ENCODE peak calls at places on chromosome 7, in four cellular contexts. One of them, this sample, is unnamed.

GRCh38 chr7:140512317-140513000 is 33.2 kb upstream of the MKRN1 start:
- DNase-seq in A549: peak; percentile 66
- DNase-seq in Peyer's patch: peak; percentile 94
- DNase-seq in RWPE1: no peak
- DNase-seq in this sample: no peak

GRCh38 chr7:51279391-51280023 is 37.1 kb downstream of the COBL start:
- DNase-seq in A549: no peak
- DNase-seq in Peyer's patch: no peak
- DNase-seq in RWPE1: no peak
- DNase-seq in this sample: no peak

GRCh38 chr7:35991511-35992232 is 161.4 kb upstream of the EEPD1 start:
- DNase-seq in A549: no peak
- DNase-seq in Peyer's patch: no peak
- DNase-seq in RWPE1: no peak
- DNase-seq in this sample: no peak

GRCh38 chr7:37732880-37733279 is 49.3 kb downstream of the GPR141 start:
- DNase-seq in A549: no peak
- DNase-seq in Peyer's patch: no peak
- DNase-seq in RWPE1: peak; percentile 13
- DNase-seq in this sample: no peak

GRCh38 chr7:3063016-3063753 is 19.5 kb upstream of the CARD11 start:
- DNase-seq in A549: no peak
- DNase-seq in Peyer's patch: peak; percentile 65
- DNase-seq in RWPE1: no peak
- DNase-seq in this sample: no peak

GRCh38 chr7:14751461-14751860 is 151.1 kb downstream of the DGKB start:
- DNase-seq in A549: no peak
- DNase-seq in Peyer's patch: no peak
- DNase-seq in RWPE1: no peak
- DNase-seq in this sample: no peak

GRCh38 chr7:77917500-77918262 is 119.1 kb downstream of the PHTF2 start:
- DNase-seq in A549: no peak
- DNase-seq in Peyer's patch: no peak
- DNase-seq in RWPE1: no peak
- DNase-seq in this sample: no peak

GRCh38 chr7:918118-918425 is 36.4 kb downstream of the ADAP1 start:
- DNase-seq in A549: no peak
- DNase-seq in Peyer's patch: no peak
- DNase-seq in RWPE1: no peak
- DNase-seq in this sample: no peak

GRCh38 chr7:134245253-134245652 is 71.5 kb downstream of the SLC35B4 start:
- DNase-seq in A549: no peak
- DNase-seq in Peyer's patch: no peak
- DNase-seq in RWPE1: no peak
- DNase-seq in this sample: no peak

GRCh38 chr7:156055206-156055822 is 243.1 kb upstream of the SHH start:
- DNase-seq in A549: peak; percentile 25
- DNase-seq in Peyer's patch: peak; percentile 27
- DNase-seq in RWPE1: no peak
- DNase-seq in this sample: no peak

GRCh38 chr7:21971780-21972396 is 26.2 kb upstream of the CDCA7L start:
- DNase-seq in A549: no peak
- DNase-seq in Peyer's patch: no peak
- DNase-seq in RWPE1: no peak
- DNase-seq in this sample: no peak

GRCh38 chr7:992742-993607 is 10.0 kb downstream of the CYP2W1 start:
- DNase-seq in A549: peak; percentile 97
- DNase-seq in Peyer's patch: peak; percentile 97
- DNase-seq in RWPE1: peak; percentile 85
- DNase-seq in this sample: peak; percentile 99

GRCh38 chr7:134690016-134690415 is 43.4 kb downstream of the BPGM start:
- DNase-seq in A549: peak; percentile 40
- DNase-seq in Peyer's patch: no peak
- DNase-seq in RWPE1: no peak
- DNase-seq in this sample: no peak

GRCh38 chr7:23234569-23235296 is 11.8 kb upstream of the GPNMB start:
- DNase-seq in A549: no peak
- DNase-seq in Peyer's patch: no peak
- DNase-seq in RWPE1: no peak
- DNase-seq in this sample: no peak

DNA sequence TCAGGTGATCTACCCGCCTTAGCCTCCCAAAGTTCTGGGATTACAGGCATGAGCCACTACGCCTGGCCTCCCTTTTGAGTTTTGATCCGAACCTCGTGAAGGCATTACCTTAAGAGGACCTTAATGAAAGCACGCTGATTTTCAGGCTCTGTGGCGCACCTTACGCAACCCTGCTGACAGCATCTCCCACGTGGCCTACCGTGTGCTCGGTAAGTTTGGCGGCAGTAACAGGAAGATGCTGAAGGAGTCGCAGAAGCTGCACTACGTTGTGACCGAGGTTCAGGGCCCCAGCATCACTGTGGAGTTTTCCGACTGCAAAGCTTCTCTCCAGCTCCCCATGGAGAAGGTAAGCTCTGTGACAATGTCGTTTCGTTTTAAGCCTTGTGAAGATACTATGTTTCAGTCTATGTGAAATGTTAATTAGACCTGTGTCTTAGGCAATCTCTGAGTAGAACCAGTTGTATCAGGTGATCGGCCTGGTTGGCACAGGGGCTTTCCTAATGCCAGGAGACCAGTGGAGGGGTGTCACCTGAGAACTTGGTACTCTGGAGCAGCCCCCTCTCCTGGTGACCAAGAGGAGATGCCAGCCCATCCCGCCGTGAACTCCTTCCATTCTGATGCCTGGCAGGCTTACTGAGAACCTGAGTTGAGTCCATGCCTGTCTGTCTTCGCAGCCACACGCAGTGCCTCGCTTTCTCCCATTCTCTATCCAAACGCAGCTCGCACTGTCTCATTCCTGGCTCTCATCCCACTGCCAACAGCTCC is 43.5 kb downstream of the TRRAP start:
- DNase-seq in A549: peak; percentile 26
- DNase-seq in Peyer's patch: no peak
- DNase-seq in RWPE1: no peak
- DNase-seq in this sample: no peak
- TF ChIP-seq CTCF in A549: no peak
- TF ChIP-seq CTCF in Peyer's patch: no peak
- TF ChIP-seq CTCF in RWPE1: no peak
- TF ChIP-seq CTCF in this sample: no peak

DNA sequence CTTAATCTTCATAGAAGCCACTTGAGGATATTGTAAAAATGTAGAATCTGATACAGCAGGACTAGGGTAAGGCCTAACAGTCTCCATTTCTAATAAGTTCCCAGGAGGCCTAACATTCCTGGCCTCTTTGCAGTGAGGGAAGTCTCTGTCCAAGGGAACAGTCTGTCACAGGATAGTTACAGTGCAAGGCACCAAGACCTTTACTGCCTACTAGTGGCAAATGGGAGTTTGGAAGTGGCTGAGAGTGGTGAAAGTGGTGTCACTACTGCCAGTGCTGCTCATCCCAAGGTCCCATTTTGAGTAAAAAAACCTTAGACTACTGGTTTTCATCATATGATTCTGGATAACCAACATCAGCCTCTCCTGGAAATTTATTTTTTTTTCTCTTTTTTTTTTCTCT is 619.5 kb upstream of the SEMA3D start:
- DNase-seq in A549: peak; percentile 13
- DNase-seq in Peyer's patch: no peak
- DNase-seq in RWPE1: no peak
- DNase-seq in this sample: no peak
- TF ChIP-seq CTCF in A549: no peak
- TF ChIP-seq CTCF in Peyer's patch: no peak
- TF ChIP-seq CTCF in RWPE1: no peak
- TF ChIP-seq CTCF in this sample: no peak

DNA sequence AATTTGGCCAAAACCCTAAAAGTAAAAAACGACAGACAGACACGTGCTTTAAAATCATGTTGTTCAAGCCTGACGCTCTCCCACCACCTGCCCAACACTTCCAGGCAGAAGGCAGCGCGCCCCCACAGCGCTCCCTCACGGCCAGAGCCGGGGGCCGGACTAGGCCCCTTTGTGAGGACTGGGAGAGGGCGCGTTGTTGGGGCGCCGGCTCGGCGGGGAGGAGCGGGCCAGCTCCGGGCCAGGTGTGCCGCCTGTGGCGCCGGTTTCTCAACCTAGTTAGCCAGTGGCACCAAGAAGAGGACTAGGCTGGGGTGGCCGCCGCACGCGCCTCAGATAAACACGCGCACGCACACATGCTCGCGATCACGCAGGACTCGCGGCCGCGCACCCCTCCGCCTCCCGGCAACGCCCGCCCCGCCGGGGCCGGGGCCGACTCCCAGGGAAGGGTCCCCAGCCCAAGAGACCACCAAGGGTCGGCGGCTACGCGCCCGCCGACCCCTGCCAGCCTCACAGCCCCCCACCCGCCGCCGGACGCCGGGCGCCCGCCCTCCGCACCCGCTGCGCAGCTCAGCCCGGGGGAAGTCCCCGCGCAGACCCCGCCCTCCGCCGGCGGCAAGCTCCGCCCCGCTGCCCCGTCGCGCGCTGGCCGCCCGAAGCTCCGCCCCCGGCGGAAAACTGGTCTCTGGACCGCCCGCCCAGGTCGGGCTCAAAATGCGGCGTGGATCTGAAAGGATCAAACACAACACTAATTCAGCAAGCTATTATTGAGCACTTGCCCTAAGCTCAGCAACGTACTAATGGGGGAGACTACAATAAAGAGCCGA is at the start of gene IMMP2L:
- DNase-seq in A549: peak; percentile 85
- DNase-seq in Peyer's patch: peak; percentile 94
- DNase-seq in RWPE1: peak; percentile 85
- DNase-seq in this sample: peak; percentile 91
- TF ChIP-seq CTCF in A549: peak; percentile 66
- TF ChIP-seq CTCF in Peyer's patch: no peak
- TF ChIP-seq CTCF in RWPE1: peak; percentile 48
- TF ChIP-seq CTCF in this sample: peak; percentile 51

GRCh38 chr7:116464375-116464774 is 35.2 kb upstream of the CAV2 start:
- DNase-seq in A549: peak; percentile 61
- DNase-seq in Peyer's patch: no peak
- DNase-seq in RWPE1: no peak
- DNase-seq in this sample: no peak

GRCh38 chr7:116465125-116465524 is 34.4 kb upstream of the CAV2 start:
- DNase-seq in A549: peak; percentile 74
- DNase-seq in Peyer's patch: no peak
- DNase-seq in RWPE1: no peak
- DNase-seq in this sample: no peak

GRCh38 chr7:116463956-116464355 is 35.6 kb upstream of the CAV2 start:
- DNase-seq in A549: no peak
- DNase-seq in Peyer's patch: no peak
- DNase-seq in RWPE1: no peak
- DNase-seq in this sample: no peak

DNA sequence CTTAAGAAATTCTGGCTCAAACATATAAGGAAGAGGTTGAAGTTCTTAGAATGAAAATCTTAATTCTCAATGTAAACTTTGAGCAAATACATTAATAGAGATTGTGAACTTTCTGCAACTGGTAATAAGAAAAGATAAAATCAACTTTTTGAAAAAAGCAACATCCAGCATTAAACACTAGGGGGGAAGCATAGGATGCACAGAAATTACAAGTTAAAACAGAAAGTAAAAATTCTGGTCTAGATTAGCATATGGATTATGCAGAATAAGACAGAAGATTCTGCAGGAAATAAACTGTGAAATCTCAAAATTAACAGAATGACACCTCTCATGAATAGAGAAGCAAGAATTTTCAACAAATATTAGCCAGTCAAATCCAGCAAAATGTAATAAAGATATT is 38.0 kb upstream of the CAV2 start:
- DNase-seq in A549: no peak
- DNase-seq in Peyer's patch: no peak
- DNase-seq in RWPE1: no peak
- DNase-seq in this sample: no peak
- TF ChIP-seq CTCF in A549: no peak
- TF ChIP-seq CTCF in Peyer's patch: peak; percentile 5
- TF ChIP-seq CTCF in RWPE1: peak; percentile 30
- TF ChIP-seq CTCF in this sample: peak; percentile 44

DNA sequence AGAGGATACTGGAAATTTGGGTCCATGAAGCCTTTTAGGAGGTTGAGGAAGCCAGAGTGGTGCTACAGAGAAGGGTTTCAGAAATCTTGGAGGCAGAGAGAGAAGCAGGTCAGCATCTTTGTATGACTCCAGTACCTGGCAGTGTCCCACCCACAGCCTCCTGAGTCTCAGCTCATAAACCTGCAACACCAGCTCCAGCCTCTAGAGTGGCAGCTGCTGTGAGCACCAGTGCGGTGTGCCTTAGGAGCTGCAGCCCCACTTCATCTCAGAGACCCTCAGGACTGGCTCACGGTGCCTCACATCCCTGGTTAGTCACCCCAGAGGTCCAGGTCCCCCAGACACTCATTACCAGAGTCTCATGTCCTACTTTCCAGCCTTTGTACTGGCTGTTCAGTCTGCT is 84.8 kb upstream of the PRKAR2B start:
- DNase-seq in A549: no peak
- DNase-seq in Peyer's patch: no peak
- DNase-seq in RWPE1: no peak
- DNase-seq in this sample: no peak
- TF ChIP-seq CTCF in A549: no peak
- TF ChIP-seq CTCF in Peyer's patch: no peak
- TF ChIP-seq CTCF in RWPE1: no peak
- TF ChIP-seq CTCF in this sample: peak; percentile 50

GRCh38 chr7:25093268-25093802 is 31.7 kb downstream of the CYCS start:
- DNase-seq in A549: peak; percentile 90
- DNase-seq in Peyer's patch: peak; percentile 90
- DNase-seq in RWPE1: peak; percentile 77
- DNase-seq in this sample: peak; percentile 77
- TF ChIP-seq CTCF in A549: peak; percentile 86
- TF ChIP-seq CTCF in Peyer's patch: peak; percentile 59
- TF ChIP-seq CTCF in RWPE1: peak; percentile 89
- TF ChIP-seq CTCF in this sample: peak; percentile 83

DNA sequence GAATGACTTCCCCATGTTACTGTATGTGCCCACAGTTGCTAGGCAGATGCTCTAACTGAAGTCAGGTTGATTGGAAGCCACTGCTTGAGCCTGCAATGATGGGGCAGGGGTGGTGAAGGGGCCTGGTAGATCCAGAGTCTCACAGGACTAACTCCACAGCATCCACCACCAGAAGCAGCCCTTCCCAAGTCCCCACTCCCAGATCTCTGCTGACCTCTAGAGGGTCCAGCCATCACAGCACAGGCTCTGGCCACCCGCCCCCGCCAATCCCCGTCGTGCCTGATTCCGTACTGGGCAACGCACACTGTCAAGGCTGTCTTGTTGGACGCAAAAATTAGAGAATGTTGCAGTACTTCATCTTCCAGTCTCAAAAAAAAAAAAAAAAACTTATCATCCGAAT is 136.8 kb upstream of the PDE1C start:
- DNase-seq in A549: peak; percentile 46
- DNase-seq in Peyer's patch: no peak
- DNase-seq in RWPE1: no peak
- DNase-seq in this sample: no peak
- TF ChIP-seq CTCF in A549: peak; percentile 27
- TF ChIP-seq CTCF in Peyer's patch: no peak
- TF ChIP-seq CTCF in RWPE1: no peak
- TF ChIP-seq CTCF in this sample: peak; percentile 66